ENCODE peak calls at places on chromosomes 13 and 19, in four cellular contexts. O is Panc1, W is transverse colon, E is heart right ventricle. X is an unnamed sample. For H3K9me3 and H3K36me3, the result is how much of the 10 kb centered on the place peaks cover.

GRCh38 chr13:113548171-113548641 is 36.3 kb upstream of the TFDP1 start:
- DNase-seq in O (no peak), W (peak), E (no peak), X (peak)

GRCh38 chr13:113753171-113753570 is 5.9 kb upstream of the TMEM255B start:
- DNase-seq in O (no peak), W (no peak), E (no peak), X (no peak)

GRCh38 chr19:17107546-17108452 is 32.2 kb downstream of the MYO9B start:
- DNase-seq in O (peak), W (peak), E (peak), X (peak)

GRCh38 chr13:84607614-84608013 is 725.3 kb upstream of the SLITRK1 start:
- DNase-seq in O (no peak), W (no peak), E (no peak), X (peak)

GRCh38 chr13:72983085-72983768 is 75.6 kb upstream of the KLF5 start:
- DNase-seq in O (no peak), W (peak), E (no peak), X (no peak)

GRCh38 chr13:75173457-75174356 is 308.3 kb downstream of the TBC1D4 start:
- DNase-seq in O (no peak), W (no peak), E (no peak), X (no peak)

GRCh38 chr13:34822681-34823080 is 119.4 kb upstream of the NBEA start:
- DNase-seq in O (no peak), W (no peak), E (no peak), X (no peak)

GRCh38 chr13:45658586-45659235 is 43.2 kb upstream of the ERICH6B start:
- DNase-seq in O (no peak), W (no peak), E (no peak), X (peak)

GRCh38 chr19:47465957-47466356 is 5.7 kb downstream of the SLC8A2 start:
- DNase-seq in O (no peak), W (no peak), E (no peak), X (no peak)

GRCh38 chr19:35935911-35936737 is at the start of gene LRFN3:
- DNase-seq in O (no peak), W (peak), E (peak), X (peak)

GRCh38 chr19:4059931-4060620 is 6.6 kb downstream of the ZBTB7A start:
- DNase-seq in O (no peak), W (peak), E (peak), X (peak)

GRCh38 chr19:55753401-55753800 is 5.5 kb upstream of the RFPL4A start:
- DNase-seq in O (no peak), W (peak), E (no peak), X (no peak)

DNA sequence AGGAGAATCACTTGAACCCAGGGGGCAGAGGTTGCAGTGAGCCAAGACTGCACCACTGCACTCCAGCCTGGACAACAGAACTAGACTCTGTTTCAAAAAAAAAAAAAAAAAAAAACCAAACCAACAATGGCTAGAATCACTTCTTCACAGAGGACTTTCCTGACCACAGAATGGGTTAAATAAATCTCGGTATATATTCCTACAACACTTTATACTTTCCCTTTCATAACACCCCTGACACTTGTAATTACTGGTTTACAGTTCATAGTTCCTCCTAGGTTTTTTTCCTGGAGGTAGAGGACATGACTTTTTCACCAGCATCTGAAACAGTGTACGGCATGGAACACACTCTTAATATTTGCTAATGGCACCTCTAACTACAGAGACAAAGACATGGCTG is 31.4 kb downstream of the ZDHHC20 start:
- DNase-seq in O (no peak), W (no peak), E (no peak), X (no peak)
- H3K9me3 ChIP-seq in O (under half), W (under half), E (under half), X (under half)

GRCh38 chr19:7385062-7385461 is 36.3 kb downstream of the ARHGEF18 start:
- DNase-seq in O (no peak), W (no peak), E (no peak), X (no peak)

GRCh38 chr19:7383284-7383683 is 34.5 kb downstream of the ARHGEF18 start:
- DNase-seq in O (no peak), W (no peak), E (no peak), X (no peak)

GRCh38 chr19:7377196-7377595 is 28.5 kb downstream of the ARHGEF18 start:
- DNase-seq in O (no peak), W (no peak), E (no peak), X (no peak)

GRCh38 chr19:7382694-7383093 is 34.0 kb downstream of the ARHGEF18 start:
- DNase-seq in O (no peak), W (no peak), E (no peak), X (no peak)

GRCh38 chr19:7381073-7381390 is 32.3 kb downstream of the ARHGEF18 start:
- DNase-seq in O (no peak), W (no peak), E (no peak), X (no peak)
- H3K36me3 ChIP-seq in O (under half), W (under half), E (under half), X (under half)

GRCh38 chr19:13022859-13023636 is 27.8 kb downstream of the NFIX start:
- DNase-seq in O (no peak), W (peak), E (peak), X (no peak)
- H3K27ac ChIP-seq in O (peak), W (peak), E (peak), X (no peak)

GRCh38 chr19:21434967-21435544 is 38.1 kb downstream of the ZNF493 start:
- DNase-seq in O (no peak), W (no peak), E (no peak), X (no peak)

GRCh38 chr19:21430674-21431073 is 33.7 kb downstream of the ZNF493 start:
- DNase-seq in O (no peak), W (no peak), E (no peak), X (no peak)

GRCh38 chr19:21434516-21434915 is 37.6 kb downstream of the ZNF493 start:
- DNase-seq in O (no peak), W (no peak), E (no peak), X (no peak)

DNA sequence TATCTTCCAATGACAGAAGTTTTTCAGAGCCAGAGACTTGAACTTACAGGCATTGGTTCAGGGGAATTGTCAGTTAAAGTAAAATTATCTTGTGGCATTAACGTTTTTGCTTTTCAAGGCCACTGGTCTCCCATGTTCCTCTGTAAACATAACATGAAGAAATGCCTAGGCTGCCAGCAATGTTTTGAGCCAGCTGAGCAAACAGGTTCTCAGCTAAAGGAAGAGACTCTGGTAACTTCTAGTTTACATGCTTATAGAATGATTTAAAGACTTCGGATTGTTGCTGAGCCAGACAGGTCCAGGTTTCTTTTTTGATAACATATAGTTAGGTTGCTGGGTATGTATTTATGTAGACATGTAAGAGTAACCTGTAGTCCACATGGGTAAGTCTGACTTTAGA is 35.7 kb downstream of the ZNF493 start:
- DNase-seq in O (no peak), W (no peak), E (no peak), X (no peak)
- H3K9me3 ChIP-seq in O (under half), W (under half), E (under half), X (under half)

DNA sequence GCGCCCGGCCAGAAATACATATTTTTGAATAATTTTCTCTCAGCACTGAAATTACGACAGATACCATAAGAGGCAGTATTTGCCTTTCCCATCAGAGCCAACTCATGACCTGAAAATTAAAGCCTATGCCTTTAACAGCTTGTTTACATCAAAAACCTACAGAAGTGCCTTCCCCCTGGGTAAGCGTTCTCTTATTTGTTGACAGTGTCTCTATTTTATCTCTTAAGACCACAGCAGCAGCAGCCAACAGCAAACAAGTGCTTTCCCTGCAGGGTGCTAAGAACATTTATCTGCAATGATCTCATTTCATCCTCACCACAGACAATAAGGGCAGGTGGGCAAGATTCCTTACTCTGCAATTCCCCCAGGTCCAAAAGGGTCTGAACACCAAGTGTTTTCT is 6.0 kb downstream of the AKAP8L start:
- DNase-seq in O (no peak), W (no peak), E (no peak), X (no peak)
- H3K36me3 ChIP-seq in O (under half), W (under half), E (under half), X (under half)

GRCh38 chr13:79593121-79593520 is 112.2 kb downstream of the NDFIP2 start:
- DNase-seq in O (no peak), W (no peak), E (no peak), X (no peak)
- H3K27ac ChIP-seq in O (no peak), W (no peak), E (no peak), X (no peak)